ENCODE peak calls at places on chromosomes 11 and 22, in ten cellular contexts. One of them, this sample, is unnamed.

GRCh38 chr11:67309661-67310061 is 6.3 kb downstream of the SSH3 start:
- DNase-seq in astrocyte of the spinal cord: no peak
- DNase-seq in MM.1S: no peak
- DNase-seq in kidney: no peak
- DNase-seq in colonic mucosa: no peak
- DNase-seq in foreskin fibroblast: no peak
- DNase-seq in K562: no peak
- DNase-seq in tibial artery: no peak
- DNase-seq in choroid plexus epithelial cell: no peak
- DNase-seq in left ventricle myocardium inferior: no peak
- DNase-seq in this sample: no peak

GRCh38 chr11:47550288-47551052 is 2.5 kb downstream of the CELF1 start:
- DNase-seq in colonic mucosa: no peak
- DNase-seq in foreskin fibroblast: no peak
- DNase-seq in MM.1S: no peak
- DNase-seq in left ventricle myocardium inferior: no peak
- DNase-seq in kidney: no peak
- DNase-seq in tibial artery: no peak
- DNase-seq in K562: no peak
- DNase-seq in choroid plexus epithelial cell: peak
- DNase-seq in astrocyte of the spinal cord: no peak
- DNase-seq in this sample: no peak

GRCh38 chr11:45659031-45659817 is 6.2 kb downstream of the CHST1 start:
- DNase-seq in choroid plexus epithelial cell: no peak
- DNase-seq in astrocyte of the spinal cord: no peak
- DNase-seq in kidney: no peak
- DNase-seq in foreskin fibroblast: no peak
- DNase-seq in colonic mucosa: no peak
- DNase-seq in K562: no peak
- DNase-seq in MM.1S: no peak
- DNase-seq in tibial artery: no peak
- DNase-seq in left ventricle myocardium inferior: no peak
- DNase-seq in this sample: no peak

GRCh38 chr11:35641206-35641885 is 21.2 kb upstream of the TRIM44 start:
- DNase-seq in astrocyte of the spinal cord: no peak
- DNase-seq in colonic mucosa: no peak
- DNase-seq in choroid plexus epithelial cell: no peak
- DNase-seq in kidney: no peak
- DNase-seq in tibial artery: no peak
- DNase-seq in K562: no peak
- DNase-seq in foreskin fibroblast: no peak
- DNase-seq in MM.1S: no peak
- DNase-seq in left ventricle myocardium inferior: no peak
- DNase-seq in this sample: no peak

GRCh38 chr22:37098976-37099577 is 10.4 kb downstream of the TMPRSS6 start:
- DNase-seq in choroid plexus epithelial cell: no peak
- DNase-seq in MM.1S: no peak
- DNase-seq in left ventricle myocardium inferior: no peak
- DNase-seq in kidney: no peak
- DNase-seq in colonic mucosa: no peak
- DNase-seq in tibial artery: no peak
- DNase-seq in foreskin fibroblast: no peak
- DNase-seq in astrocyte of the spinal cord: no peak
- DNase-seq in K562: no peak
- DNase-seq in this sample: no peak

GRCh38 chr11:75790986-75791385 is 22.4 kb downstream of the DGAT2 start:
- DNase-seq in left ventricle myocardium inferior: no peak
- DNase-seq in astrocyte of the spinal cord: no peak
- DNase-seq in kidney: peak
- DNase-seq in colonic mucosa: no peak
- DNase-seq in K562: no peak
- DNase-seq in choroid plexus epithelial cell: no peak
- DNase-seq in tibial artery: no peak
- DNase-seq in MM.1S: no peak
- DNase-seq in foreskin fibroblast: no peak
- DNase-seq in this sample: no peak

GRCh38 chr11:44096360-44097188 is 1.1 kb downstream of the EXT2 start:
- DNase-seq in MM.1S: no peak
- DNase-seq in choroid plexus epithelial cell: no peak
- DNase-seq in kidney: no peak
- DNase-seq in astrocyte of the spinal cord: peak
- DNase-seq in tibial artery: no peak
- DNase-seq in foreskin fibroblast: peak
- DNase-seq in colonic mucosa: peak
- DNase-seq in K562: peak
- DNase-seq in left ventricle myocardium inferior: no peak
- DNase-seq in this sample: no peak

GRCh38 chr11:66696186-66696585 is 18.5 kb upstream of the RBM4B start:
- DNase-seq in foreskin fibroblast: no peak
- DNase-seq in MM.1S: no peak
- DNase-seq in astrocyte of the spinal cord: no peak
- DNase-seq in left ventricle myocardium inferior: no peak
- DNase-seq in colonic mucosa: no peak
- DNase-seq in tibial artery: no peak
- DNase-seq in kidney: peak
- DNase-seq in choroid plexus epithelial cell: no peak
- DNase-seq in K562: no peak
- DNase-seq in this sample: no peak

GRCh38 chr11:123033895-123034294 is 28.0 kb downstream of the HSPA8 start:
- DNase-seq in astrocyte of the spinal cord: no peak
- DNase-seq in colonic mucosa: no peak
- DNase-seq in tibial artery: no peak
- DNase-seq in foreskin fibroblast: peak
- DNase-seq in choroid plexus epithelial cell: no peak
- DNase-seq in MM.1S: no peak
- DNase-seq in kidney: no peak
- DNase-seq in left ventricle myocardium inferior: no peak
- DNase-seq in K562: peak
- DNase-seq in this sample: no peak

GRCh38 chr11:119025099-119025473 is 5.6 kb downstream of the SLC37A4 start:
- DNase-seq in tibial artery: no peak
- DNase-seq in K562: peak
- DNase-seq in left ventricle myocardium inferior: no peak
- DNase-seq in kidney: no peak
- DNase-seq in foreskin fibroblast: no peak
- DNase-seq in astrocyte of the spinal cord: no peak
- DNase-seq in MM.1S: no peak
- DNase-seq in choroid plexus epithelial cell: no peak
- DNase-seq in colonic mucosa: no peak
- DNase-seq in this sample: no peak

GRCh38 chr11:122647728-122648127 is 7.8 kb upstream of the UBASH3B start:
- DNase-seq in tibial artery: no peak
- DNase-seq in astrocyte of the spinal cord: no peak
- DNase-seq in kidney: no peak
- DNase-seq in K562: no peak
- DNase-seq in choroid plexus epithelial cell: no peak
- DNase-seq in left ventricle myocardium inferior: no peak
- DNase-seq in MM.1S: no peak
- DNase-seq in colonic mucosa: no peak
- DNase-seq in foreskin fibroblast: no peak
- DNase-seq in this sample: no peak

GRCh38 chr11:66951927-66952337 is 6.3 kb downstream of the PC start:
- DNase-seq in K562: no peak
- DNase-seq in kidney: no peak
- DNase-seq in choroid plexus epithelial cell: peak
- DNase-seq in foreskin fibroblast: peak
- DNase-seq in colonic mucosa: peak
- DNase-seq in tibial artery: no peak
- DNase-seq in astrocyte of the spinal cord: peak
- DNase-seq in MM.1S: no peak
- DNase-seq in left ventricle myocardium inferior: no peak
- DNase-seq in this sample: no peak

GRCh38 chr22:37100589-37101127 is 8.9 kb downstream of the TMPRSS6 start:
- DNase-seq in colonic mucosa: peak
- DNase-seq in tibial artery: no peak
- DNase-seq in kidney: no peak
- DNase-seq in astrocyte of the spinal cord: no peak
- DNase-seq in left ventricle myocardium inferior: no peak
- DNase-seq in MM.1S: no peak
- DNase-seq in foreskin fibroblast: no peak
- DNase-seq in K562: no peak
- DNase-seq in choroid plexus epithelial cell: no peak
- DNase-seq in this sample: no peak

GRCh38 chr11:121321614-121322243 is 29.2 kb downstream of the SC5D start:
- DNase-seq in K562: no peak
- DNase-seq in left ventricle myocardium inferior: no peak
- DNase-seq in foreskin fibroblast: peak
- DNase-seq in astrocyte of the spinal cord: peak
- DNase-seq in MM.1S: no peak
- DNase-seq in choroid plexus epithelial cell: peak
- DNase-seq in tibial artery: peak
- DNase-seq in kidney: no peak
- DNase-seq in colonic mucosa: peak
- DNase-seq in this sample: no peak

GRCh38 chr11:84691830-84692229 is 935.3 kb downstream of the DLG2 start:
- DNase-seq in kidney: no peak
- DNase-seq in K562: no peak
- DNase-seq in tibial artery: no peak
- DNase-seq in left ventricle myocardium inferior: no peak
- DNase-seq in colonic mucosa: no peak
- DNase-seq in choroid plexus epithelial cell: peak
- DNase-seq in astrocyte of the spinal cord: no peak
- DNase-seq in MM.1S: no peak
- DNase-seq in foreskin fibroblast: no peak
- DNase-seq in this sample: no peak

GRCh38 chr11:84687433-84687832 is 939.7 kb downstream of the DLG2 start:
- DNase-seq in kidney: no peak
- DNase-seq in choroid plexus epithelial cell: no peak
- DNase-seq in colonic mucosa: no peak
- DNase-seq in K562: no peak
- DNase-seq in tibial artery: no peak
- DNase-seq in astrocyte of the spinal cord: no peak
- DNase-seq in left ventricle myocardium inferior: no peak
- DNase-seq in MM.1S: no peak
- DNase-seq in foreskin fibroblast: no peak
- DNase-seq in this sample: no peak

GRCh38 chr11:84685149-84685548 is 942.0 kb downstream of the DLG2 start:
- DNase-seq in astrocyte of the spinal cord: no peak
- DNase-seq in tibial artery: no peak
- DNase-seq in MM.1S: no peak
- DNase-seq in colonic mucosa: no peak
- DNase-seq in kidney: no peak
- DNase-seq in K562: no peak
- DNase-seq in choroid plexus epithelial cell: no peak
- DNase-seq in foreskin fibroblast: no peak
- DNase-seq in left ventricle myocardium inferior: no peak
- DNase-seq in this sample: no peak

GRCh38 chr11:84686726-84687125 is 940.4 kb downstream of the DLG2 start:
- DNase-seq in MM.1S: no peak
- DNase-seq in left ventricle myocardium inferior: no peak
- DNase-seq in foreskin fibroblast: no peak
- DNase-seq in tibial artery: no peak
- DNase-seq in choroid plexus epithelial cell: peak
- DNase-seq in colonic mucosa: no peak
- DNase-seq in astrocyte of the spinal cord: peak
- DNase-seq in K562: no peak
- DNase-seq in kidney: no peak
- DNase-seq in this sample: no peak

GRCh38 chr11:84685976-84686375 is 941.2 kb downstream of the DLG2 start:
- DNase-seq in kidney: no peak
- DNase-seq in colonic mucosa: no peak
- DNase-seq in foreskin fibroblast: no peak
- DNase-seq in choroid plexus epithelial cell: no peak
- DNase-seq in left ventricle myocardium inferior: no peak
- DNase-seq in K562: no peak
- DNase-seq in astrocyte of the spinal cord: no peak
- DNase-seq in MM.1S: no peak
- DNase-seq in tibial artery: no peak
- DNase-seq in this sample: no peak
- TF ChIP-seq CTCF in kidney: no peak
- TF ChIP-seq CTCF in colonic mucosa: no peak
- TF ChIP-seq CTCF in foreskin fibroblast: no peak
- TF ChIP-seq CTCF in choroid plexus epithelial cell: no peak
- TF ChIP-seq CTCF in left ventricle myocardium inferior: no peak
- TF ChIP-seq CTCF in K562: no peak
- TF ChIP-seq CTCF in astrocyte of the spinal cord: no peak
- TF ChIP-seq CTCF in MM.1S: no peak
- TF ChIP-seq CTCF in tibial artery: no peak
- TF ChIP-seq CTCF in this sample: no peak

DNA sequence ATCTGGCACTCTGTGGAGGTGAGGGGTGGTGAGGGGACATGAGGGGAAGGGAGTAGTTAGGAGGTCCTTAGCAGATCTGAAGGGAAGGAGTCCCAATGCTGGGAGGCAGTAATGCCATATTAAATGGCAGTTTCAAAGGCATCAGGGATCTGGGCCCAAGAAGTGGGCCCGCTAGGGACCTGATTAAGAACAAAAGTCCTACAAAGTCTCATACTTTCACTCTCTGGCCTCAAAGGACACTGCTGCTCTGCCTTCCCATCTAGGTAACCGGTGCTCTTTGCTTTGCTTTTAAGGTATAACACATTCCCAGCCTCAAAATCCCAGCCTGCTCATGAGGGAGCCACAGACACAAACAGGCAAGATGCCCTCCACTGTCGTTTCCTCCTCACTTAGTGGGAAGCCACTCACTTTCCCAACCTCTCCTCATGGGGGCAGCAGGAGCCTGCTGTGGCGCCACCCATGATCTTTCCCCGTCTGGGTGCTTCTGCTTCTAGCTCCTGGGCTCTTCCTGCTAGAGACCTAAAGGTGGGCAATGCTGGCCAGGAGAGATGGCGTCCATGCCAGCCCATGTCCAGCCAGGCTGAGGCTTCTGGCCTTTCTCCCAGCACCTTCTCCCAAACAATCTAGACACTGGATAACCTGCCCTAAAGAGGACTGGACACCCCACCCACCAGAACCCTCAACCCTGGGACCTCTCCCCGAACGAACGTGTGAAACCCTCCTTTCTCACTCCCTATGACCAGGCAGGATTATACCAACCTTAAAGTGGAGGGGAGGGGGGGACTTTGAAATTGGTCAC is 68.3 kb downstream of the PLEKHA7 start:
- DNase-seq in colonic mucosa: peak
- DNase-seq in MM.1S: peak
- DNase-seq in foreskin fibroblast: peak
- DNase-seq in astrocyte of the spinal cord: peak
- DNase-seq in K562: peak
- DNase-seq in choroid plexus epithelial cell: peak
- DNase-seq in tibial artery: no peak
- DNase-seq in left ventricle myocardium inferior: peak
- DNase-seq in kidney: peak
- DNase-seq in this sample: no peak
- H3K4me3 ChIP-seq in colonic mucosa: no peak
- H3K4me3 ChIP-seq in MM.1S: peak
- H3K4me3 ChIP-seq in foreskin fibroblast: no peak
- H3K4me3 ChIP-seq in astrocyte of the spinal cord: no peak
- H3K4me3 ChIP-seq in K562: no peak
- H3K4me3 ChIP-seq in choroid plexus epithelial cell: no peak
- H3K4me3 ChIP-seq in tibial artery: no peak
- H3K4me3 ChIP-seq in left ventricle myocardium inferior: no peak
- H3K4me3 ChIP-seq in kidney: no peak
- H3K4me3 ChIP-seq in this sample: no peak

GRCh38 chr22:39932918-39933649 is 27.1 kb upstream of the TMA7B start:
- DNase-seq in kidney: no peak
- DNase-seq in foreskin fibroblast: peak
- DNase-seq in MM.1S: peak
- DNase-seq in K562: peak
- DNase-seq in tibial artery: no peak
- DNase-seq in colonic mucosa: peak
- DNase-seq in choroid plexus epithelial cell: peak
- DNase-seq in astrocyte of the spinal cord: peak
- DNase-seq in left ventricle myocardium inferior: no peak
- DNase-seq in this sample: no peak
- TF ChIP-seq CTCF in kidney: peak
- TF ChIP-seq CTCF in foreskin fibroblast: peak
- TF ChIP-seq CTCF in MM.1S: peak
- TF ChIP-seq CTCF in K562: peak
- TF ChIP-seq CTCF in tibial artery: no peak
- TF ChIP-seq CTCF in colonic mucosa: peak
- TF ChIP-seq CTCF in choroid plexus epithelial cell: peak
- TF ChIP-seq CTCF in astrocyte of the spinal cord: peak
- TF ChIP-seq CTCF in left ventricle myocardium inferior: peak
- TF ChIP-seq CTCF in this sample: no peak

GRCh38 chr11:130159657-130160459 is at the start of gene ST14:
- DNase-seq in foreskin fibroblast: peak
- DNase-seq in kidney: peak
- DNase-seq in MM.1S: peak
- DNase-seq in left ventricle myocardium inferior: no peak
- DNase-seq in astrocyte of the spinal cord: no peak
- DNase-seq in K562: no peak
- DNase-seq in choroid plexus epithelial cell: no peak
- DNase-seq in tibial artery: no peak
- DNase-seq in colonic mucosa: peak
- DNase-seq in this sample: no peak
- H3K4me3 ChIP-seq in foreskin fibroblast: no peak
- H3K4me3 ChIP-seq in kidney: peak
- H3K4me3 ChIP-seq in MM.1S: peak
- H3K4me3 ChIP-seq in left ventricle myocardium inferior: peak
- H3K4me3 ChIP-seq in astrocyte of the spinal cord: no peak
- H3K4me3 ChIP-seq in K562: no peak
- H3K4me3 ChIP-seq in choroid plexus epithelial cell: peak
- H3K4me3 ChIP-seq in tibial artery: peak
- H3K4me3 ChIP-seq in colonic mucosa: peak
- H3K4me3 ChIP-seq in this sample: peak